ENCODE peak calls at places on chromosome 9, in eight cellular contexts. One of them, this sample, is unnamed.

GRCh38 chr9:136014147-136014927 is 53.2 kb upstream of the UBAC1 start:
- DNase-seq in stimulated activated CD4-positive, alpha-beta T cell treated with anti-CD3 and anti-CD28 coated beads, Interleukin-12 subunit alpha, Interleukin-12 subunit beta, amount 100 ng/mL, for 24 hours: no peak
- DNase-seq in hepatic stellate cell: no peak
- DNase-seq in stimulated activated CD8-positive, alpha-beta memory T cell treated with anti-CD3 and anti-CD28 coated beads, Interleukin-7, amount 100 ng/mL, for 24 hours: no peak
- DNase-seq in left ventricle myocardium inferior: no peak
- DNase-seq in amniotic stem cell: no peak
- DNase-seq in activated naive CD4-positive, alpha-beta T cell: no peak
- DNase-seq in NCI-H774: no peak
- DNase-seq in this sample: no peak

GRCh38 chr9:33718987-33719386 is 76.4 kb upstream of the PRSS3 start:
- DNase-seq in stimulated activated CD4-positive, alpha-beta T cell treated with anti-CD3 and anti-CD28 coated beads, Interleukin-12 subunit alpha, Interleukin-12 subunit beta, amount 100 ng/mL, for 24 hours: no peak
- DNase-seq in hepatic stellate cell: no peak
- DNase-seq in stimulated activated CD8-positive, alpha-beta memory T cell treated with anti-CD3 and anti-CD28 coated beads, Interleukin-7, amount 100 ng/mL, for 24 hours: no peak
- DNase-seq in left ventricle myocardium inferior: peak
- DNase-seq in amniotic stem cell: no peak
- DNase-seq in activated naive CD4-positive, alpha-beta T cell: no peak
- DNase-seq in NCI-H774: no peak
- DNase-seq in this sample: no peak

GRCh38 chr9:92763721-92764380 is 782 bp downstream of the BICD2 start:
- DNase-seq in stimulated activated CD4-positive, alpha-beta T cell treated with anti-CD3 and anti-CD28 coated beads, Interleukin-12 subunit alpha, Interleukin-12 subunit beta, amount 100 ng/mL, for 24 hours: peak
- DNase-seq in hepatic stellate cell: no peak
- DNase-seq in stimulated activated CD8-positive, alpha-beta memory T cell treated with anti-CD3 and anti-CD28 coated beads, Interleukin-7, amount 100 ng/mL, for 24 hours: no peak
- DNase-seq in left ventricle myocardium inferior: peak
- DNase-seq in amniotic stem cell: no peak
- DNase-seq in activated naive CD4-positive, alpha-beta T cell: no peak
- DNase-seq in NCI-H774: no peak
- DNase-seq in this sample: no peak

GRCh38 chr9:133148351-133149129 is 15.2 kb downstream of the GBGT1 start:
- DNase-seq in stimulated activated CD4-positive, alpha-beta T cell treated with anti-CD3 and anti-CD28 coated beads, Interleukin-12 subunit alpha, Interleukin-12 subunit beta, amount 100 ng/mL, for 24 hours: peak
- DNase-seq in hepatic stellate cell: peak
- DNase-seq in stimulated activated CD8-positive, alpha-beta memory T cell treated with anti-CD3 and anti-CD28 coated beads, Interleukin-7, amount 100 ng/mL, for 24 hours: no peak
- DNase-seq in left ventricle myocardium inferior: peak
- DNase-seq in amniotic stem cell: no peak
- DNase-seq in activated naive CD4-positive, alpha-beta T cell: peak
- DNase-seq in NCI-H774: no peak
- DNase-seq in this sample: no peak

GRCh38 chr9:111661802-111662491 is 542 bp downstream of the GNG10 start:
- DNase-seq in stimulated activated CD4-positive, alpha-beta T cell treated with anti-CD3 and anti-CD28 coated beads, Interleukin-12 subunit alpha, Interleukin-12 subunit beta, amount 100 ng/mL, for 24 hours: peak
- DNase-seq in hepatic stellate cell: peak
- DNase-seq in stimulated activated CD8-positive, alpha-beta memory T cell treated with anti-CD3 and anti-CD28 coated beads, Interleukin-7, amount 100 ng/mL, for 24 hours: no peak
- DNase-seq in left ventricle myocardium inferior: peak
- DNase-seq in amniotic stem cell: peak
- DNase-seq in activated naive CD4-positive, alpha-beta T cell: no peak
- DNase-seq in NCI-H774: no peak
- DNase-seq in this sample: peak

GRCh38 chr9:134681061-134681661 is 39.6 kb downstream of the COL5A1 start:
- DNase-seq in stimulated activated CD4-positive, alpha-beta T cell treated with anti-CD3 and anti-CD28 coated beads, Interleukin-12 subunit alpha, Interleukin-12 subunit beta, amount 100 ng/mL, for 24 hours: no peak
- DNase-seq in hepatic stellate cell: peak
- DNase-seq in stimulated activated CD8-positive, alpha-beta memory T cell treated with anti-CD3 and anti-CD28 coated beads, Interleukin-7, amount 100 ng/mL, for 24 hours: no peak
- DNase-seq in left ventricle myocardium inferior: no peak
- DNase-seq in amniotic stem cell: no peak
- DNase-seq in activated naive CD4-positive, alpha-beta T cell: no peak
- DNase-seq in NCI-H774: no peak
- DNase-seq in this sample: no peak

GRCh38 chr9:137320555-137321384 is 18.7 kb upstream of the NRARP start:
- DNase-seq in stimulated activated CD4-positive, alpha-beta T cell treated with anti-CD3 and anti-CD28 coated beads, Interleukin-12 subunit alpha, Interleukin-12 subunit beta, amount 100 ng/mL, for 24 hours: no peak
- DNase-seq in hepatic stellate cell: no peak
- DNase-seq in stimulated activated CD8-positive, alpha-beta memory T cell treated with anti-CD3 and anti-CD28 coated beads, Interleukin-7, amount 100 ng/mL, for 24 hours: no peak
- DNase-seq in left ventricle myocardium inferior: peak
- DNase-seq in amniotic stem cell: no peak
- DNase-seq in activated naive CD4-positive, alpha-beta T cell: no peak
- DNase-seq in NCI-H774: no peak
- DNase-seq in this sample: no peak

GRCh38 chr9:127943746-127944145 is 6.1 kb upstream of the DPM2 start:
- DNase-seq in stimulated activated CD4-positive, alpha-beta T cell treated with anti-CD3 and anti-CD28 coated beads, Interleukin-12 subunit alpha, Interleukin-12 subunit beta, amount 100 ng/mL, for 24 hours: peak
- DNase-seq in hepatic stellate cell: peak
- DNase-seq in stimulated activated CD8-positive, alpha-beta memory T cell treated with anti-CD3 and anti-CD28 coated beads, Interleukin-7, amount 100 ng/mL, for 24 hours: peak
- DNase-seq in left ventricle myocardium inferior: peak
- DNase-seq in amniotic stem cell: no peak
- DNase-seq in activated naive CD4-positive, alpha-beta T cell: peak
- DNase-seq in NCI-H774: peak
- DNase-seq in this sample: peak

GRCh38 chr9:38041564-38042267 is 27.3 kb downstream of the SHB start:
- DNase-seq in stimulated activated CD4-positive, alpha-beta T cell treated with anti-CD3 and anti-CD28 coated beads, Interleukin-12 subunit alpha, Interleukin-12 subunit beta, amount 100 ng/mL, for 24 hours: no peak
- DNase-seq in hepatic stellate cell: no peak
- DNase-seq in stimulated activated CD8-positive, alpha-beta memory T cell treated with anti-CD3 and anti-CD28 coated beads, Interleukin-7, amount 100 ng/mL, for 24 hours: no peak
- DNase-seq in left ventricle myocardium inferior: no peak
- DNase-seq in amniotic stem cell: no peak
- DNase-seq in activated naive CD4-positive, alpha-beta T cell: no peak
- DNase-seq in NCI-H774: no peak
- DNase-seq in this sample: no peak

GRCh38 chr9:10252174-10252573 is 360.6 kb downstream of the PTPRD start:
- DNase-seq in stimulated activated CD4-positive, alpha-beta T cell treated with anti-CD3 and anti-CD28 coated beads, Interleukin-12 subunit alpha, Interleukin-12 subunit beta, amount 100 ng/mL, for 24 hours: no peak
- DNase-seq in hepatic stellate cell: no peak
- DNase-seq in stimulated activated CD8-positive, alpha-beta memory T cell treated with anti-CD3 and anti-CD28 coated beads, Interleukin-7, amount 100 ng/mL, for 24 hours: no peak
- DNase-seq in left ventricle myocardium inferior: peak
- DNase-seq in amniotic stem cell: no peak
- DNase-seq in activated naive CD4-positive, alpha-beta T cell: no peak
- DNase-seq in NCI-H774: no peak
- DNase-seq in this sample: no peak

GRCh38 chr9:137189297-137190295 is 1.1 kb downstream of the SSNA1 start:
- DNase-seq in stimulated activated CD4-positive, alpha-beta T cell treated with anti-CD3 and anti-CD28 coated beads, Interleukin-12 subunit alpha, Interleukin-12 subunit beta, amount 100 ng/mL, for 24 hours: no peak
- DNase-seq in hepatic stellate cell: no peak
- DNase-seq in stimulated activated CD8-positive, alpha-beta memory T cell treated with anti-CD3 and anti-CD28 coated beads, Interleukin-7, amount 100 ng/mL, for 24 hours: no peak
- DNase-seq in left ventricle myocardium inferior: no peak
- DNase-seq in amniotic stem cell: no peak
- DNase-seq in activated naive CD4-positive, alpha-beta T cell: no peak
- DNase-seq in NCI-H774: no peak
- DNase-seq in this sample: no peak

GRCh38 chr9:82161876-82162275 is 173.3 kb downstream of the SPATA31D1 start:
- DNase-seq in stimulated activated CD4-positive, alpha-beta T cell treated with anti-CD3 and anti-CD28 coated beads, Interleukin-12 subunit alpha, Interleukin-12 subunit beta, amount 100 ng/mL, for 24 hours: no peak
- DNase-seq in hepatic stellate cell: no peak
- DNase-seq in stimulated activated CD8-positive, alpha-beta memory T cell treated with anti-CD3 and anti-CD28 coated beads, Interleukin-7, amount 100 ng/mL, for 24 hours: no peak
- DNase-seq in left ventricle myocardium inferior: no peak
- DNase-seq in amniotic stem cell: no peak
- DNase-seq in activated naive CD4-positive, alpha-beta T cell: no peak
- DNase-seq in NCI-H774: no peak
- DNase-seq in this sample: no peak

GRCh38 chr9:8693147-8693921 is 893.8 kb upstream of the DMAC1 start:
- DNase-seq in stimulated activated CD4-positive, alpha-beta T cell treated with anti-CD3 and anti-CD28 coated beads, Interleukin-12 subunit alpha, Interleukin-12 subunit beta, amount 100 ng/mL, for 24 hours: no peak
- DNase-seq in hepatic stellate cell: no peak
- DNase-seq in stimulated activated CD8-positive, alpha-beta memory T cell treated with anti-CD3 and anti-CD28 coated beads, Interleukin-7, amount 100 ng/mL, for 24 hours: no peak
- DNase-seq in left ventricle myocardium inferior: no peak
- DNase-seq in amniotic stem cell: no peak
- DNase-seq in activated naive CD4-positive, alpha-beta T cell: no peak
- DNase-seq in NCI-H774: no peak
- DNase-seq in this sample: no peak

GRCh38 chr9:117679425-117679824 is 24.8 kb upstream of the TLR4 start:
- DNase-seq in stimulated activated CD4-positive, alpha-beta T cell treated with anti-CD3 and anti-CD28 coated beads, Interleukin-12 subunit alpha, Interleukin-12 subunit beta, amount 100 ng/mL, for 24 hours: no peak
- DNase-seq in hepatic stellate cell: no peak
- DNase-seq in stimulated activated CD8-positive, alpha-beta memory T cell treated with anti-CD3 and anti-CD28 coated beads, Interleukin-7, amount 100 ng/mL, for 24 hours: no peak
- DNase-seq in left ventricle myocardium inferior: no peak
- DNase-seq in amniotic stem cell: no peak
- DNase-seq in activated naive CD4-positive, alpha-beta T cell: no peak
- DNase-seq in NCI-H774: no peak
- DNase-seq in this sample: no peak

GRCh38 chr9:136527721-136528710 is 17.8 kb downstream of the NOTCH1 start:
- DNase-seq in stimulated activated CD4-positive, alpha-beta T cell treated with anti-CD3 and anti-CD28 coated beads, Interleukin-12 subunit alpha, Interleukin-12 subunit beta, amount 100 ng/mL, for 24 hours: no peak
- DNase-seq in hepatic stellate cell: peak
- DNase-seq in stimulated activated CD8-positive, alpha-beta memory T cell treated with anti-CD3 and anti-CD28 coated beads, Interleukin-7, amount 100 ng/mL, for 24 hours: no peak
- DNase-seq in left ventricle myocardium inferior: no peak
- DNase-seq in amniotic stem cell: no peak
- DNase-seq in activated naive CD4-positive, alpha-beta T cell: no peak
- DNase-seq in NCI-H774: peak
- DNase-seq in this sample: no peak

GRCh38 chr9:134669556-134669955 is 28.0 kb downstream of the COL5A1 start:
- DNase-seq in stimulated activated CD4-positive, alpha-beta T cell treated with anti-CD3 and anti-CD28 coated beads, Interleukin-12 subunit alpha, Interleukin-12 subunit beta, amount 100 ng/mL, for 24 hours: no peak
- DNase-seq in hepatic stellate cell: no peak
- DNase-seq in stimulated activated CD8-positive, alpha-beta memory T cell treated with anti-CD3 and anti-CD28 coated beads, Interleukin-7, amount 100 ng/mL, for 24 hours: no peak
- DNase-seq in left ventricle myocardium inferior: peak
- DNase-seq in amniotic stem cell: no peak
- DNase-seq in activated naive CD4-positive, alpha-beta T cell: no peak
- DNase-seq in NCI-H774: no peak
- DNase-seq in this sample: no peak

GRCh38 chr9:134488901-134489280 is 152.7 kb upstream of the COL5A1 start:
- DNase-seq in stimulated activated CD4-positive, alpha-beta T cell treated with anti-CD3 and anti-CD28 coated beads, Interleukin-12 subunit alpha, Interleukin-12 subunit beta, amount 100 ng/mL, for 24 hours: no peak
- DNase-seq in hepatic stellate cell: no peak
- DNase-seq in stimulated activated CD8-positive, alpha-beta memory T cell treated with anti-CD3 and anti-CD28 coated beads, Interleukin-7, amount 100 ng/mL, for 24 hours: no peak
- DNase-seq in left ventricle myocardium inferior: no peak
- DNase-seq in amniotic stem cell: no peak
- DNase-seq in activated naive CD4-positive, alpha-beta T cell: no peak
- DNase-seq in NCI-H774: no peak
- DNase-seq in this sample: peak

GRCh38 chr9:134326754-134327526 is 685 bp downstream of the RXRA start:
- DNase-seq in stimulated activated CD4-positive, alpha-beta T cell treated with anti-CD3 and anti-CD28 coated beads, Interleukin-12 subunit alpha, Interleukin-12 subunit beta, amount 100 ng/mL, for 24 hours: no peak
- DNase-seq in hepatic stellate cell: peak
- DNase-seq in stimulated activated CD8-positive, alpha-beta memory T cell treated with anti-CD3 and anti-CD28 coated beads, Interleukin-7, amount 100 ng/mL, for 24 hours: no peak
- DNase-seq in left ventricle myocardium inferior: peak
- DNase-seq in amniotic stem cell: no peak
- DNase-seq in activated naive CD4-positive, alpha-beta T cell: no peak
- DNase-seq in NCI-H774: no peak
- DNase-seq in this sample: peak

GRCh38 chr9:77014597-77015263 is 4.7 kb upstream of the FOXB2 start:
- DNase-seq in stimulated activated CD4-positive, alpha-beta T cell treated with anti-CD3 and anti-CD28 coated beads, Interleukin-12 subunit alpha, Interleukin-12 subunit beta, amount 100 ng/mL, for 24 hours: no peak
- DNase-seq in hepatic stellate cell: no peak
- DNase-seq in stimulated activated CD8-positive, alpha-beta memory T cell treated with anti-CD3 and anti-CD28 coated beads, Interleukin-7, amount 100 ng/mL, for 24 hours: no peak
- DNase-seq in left ventricle myocardium inferior: no peak
- DNase-seq in amniotic stem cell: no peak
- DNase-seq in activated naive CD4-positive, alpha-beta T cell: no peak
- DNase-seq in NCI-H774: no peak
- DNase-seq in this sample: no peak

GRCh38 chr9:35448511-35448910 is 41.4 kb upstream of the RUSC2 start:
- DNase-seq in stimulated activated CD4-positive, alpha-beta T cell treated with anti-CD3 and anti-CD28 coated beads, Interleukin-12 subunit alpha, Interleukin-12 subunit beta, amount 100 ng/mL, for 24 hours: no peak
- DNase-seq in hepatic stellate cell: no peak
- DNase-seq in stimulated activated CD8-positive, alpha-beta memory T cell treated with anti-CD3 and anti-CD28 coated beads, Interleukin-7, amount 100 ng/mL, for 24 hours: no peak
- DNase-seq in left ventricle myocardium inferior: no peak
- DNase-seq in amniotic stem cell: no peak
- DNase-seq in activated naive CD4-positive, alpha-beta T cell: no peak
- DNase-seq in NCI-H774: no peak
- DNase-seq in this sample: no peak

GRCh38 chr9:109500421-109500974 is 2.4 kb upstream of the PTPN3 start:
- DNase-seq in stimulated activated CD4-positive, alpha-beta T cell treated with anti-CD3 and anti-CD28 coated beads, Interleukin-12 subunit alpha, Interleukin-12 subunit beta, amount 100 ng/mL, for 24 hours: no peak
- DNase-seq in hepatic stellate cell: no peak
- DNase-seq in stimulated activated CD8-positive, alpha-beta memory T cell treated with anti-CD3 and anti-CD28 coated beads, Interleukin-7, amount 100 ng/mL, for 24 hours: no peak
- DNase-seq in left ventricle myocardium inferior: no peak
- DNase-seq in amniotic stem cell: no peak
- DNase-seq in activated naive CD4-positive, alpha-beta T cell: no peak
- DNase-seq in NCI-H774: no peak
- DNase-seq in this sample: no peak

GRCh38 chr9:132609829-132610228 is 27.4 kb downstream of the BARHL1 start:
- DNase-seq in stimulated activated CD4-positive, alpha-beta T cell treated with anti-CD3 and anti-CD28 coated beads, Interleukin-12 subunit alpha, Interleukin-12 subunit beta, amount 100 ng/mL, for 24 hours: no peak
- DNase-seq in hepatic stellate cell: peak
- DNase-seq in stimulated activated CD8-positive, alpha-beta memory T cell treated with anti-CD3 and anti-CD28 coated beads, Interleukin-7, amount 100 ng/mL, for 24 hours: no peak
- DNase-seq in left ventricle myocardium inferior: no peak
- DNase-seq in amniotic stem cell: no peak
- DNase-seq in activated naive CD4-positive, alpha-beta T cell: no peak
- DNase-seq in NCI-H774: no peak
- DNase-seq in this sample: peak

GRCh38 chr9:119758241-119758640 is 389.0 kb upstream of the BRINP1 start:
- DNase-seq in stimulated activated CD4-positive, alpha-beta T cell treated with anti-CD3 and anti-CD28 coated beads, Interleukin-12 subunit alpha, Interleukin-12 subunit beta, amount 100 ng/mL, for 24 hours: no peak
- DNase-seq in hepatic stellate cell: no peak
- DNase-seq in stimulated activated CD8-positive, alpha-beta memory T cell treated with anti-CD3 and anti-CD28 coated beads, Interleukin-7, amount 100 ng/mL, for 24 hours: no peak
- DNase-seq in left ventricle myocardium inferior: no peak
- DNase-seq in amniotic stem cell: no peak
- DNase-seq in activated naive CD4-positive, alpha-beta T cell: no peak
- DNase-seq in NCI-H774: peak
- DNase-seq in this sample: no peak

GRCh38 chr9:34224349-34224748 is 45.5 kb downstream of the UBAP1 start:
- DNase-seq in stimulated activated CD4-positive, alpha-beta T cell treated with anti-CD3 and anti-CD28 coated beads, Interleukin-12 subunit alpha, Interleukin-12 subunit beta, amount 100 ng/mL, for 24 hours: no peak
- DNase-seq in hepatic stellate cell: no peak
- DNase-seq in stimulated activated CD8-positive, alpha-beta memory T cell treated with anti-CD3 and anti-CD28 coated beads, Interleukin-7, amount 100 ng/mL, for 24 hours: no peak
- DNase-seq in left ventricle myocardium inferior: no peak
- DNase-seq in amniotic stem cell: no peak
- DNase-seq in activated naive CD4-positive, alpha-beta T cell: no peak
- DNase-seq in NCI-H774: no peak
- DNase-seq in this sample: no peak

GRCh38 chr9:120985759-120986353 is 59.3 kb upstream of the TRAF1 start:
- DNase-seq in stimulated activated CD4-positive, alpha-beta T cell treated with anti-CD3 and anti-CD28 coated beads, Interleukin-12 subunit alpha, Interleukin-12 subunit beta, amount 100 ng/mL, for 24 hours: no peak
- DNase-seq in hepatic stellate cell: peak
- DNase-seq in stimulated activated CD8-positive, alpha-beta memory T cell treated with anti-CD3 and anti-CD28 coated beads, Interleukin-7, amount 100 ng/mL, for 24 hours: no peak
- DNase-seq in left ventricle myocardium inferior: no peak
- DNase-seq in amniotic stem cell: peak
- DNase-seq in activated naive CD4-positive, alpha-beta T cell: no peak
- DNase-seq in NCI-H774: peak
- DNase-seq in this sample: no peak

GRCh38 chr9:124698265-124698664 is 72.8 kb downstream of the NR6A1 start:
- DNase-seq in stimulated activated CD4-positive, alpha-beta T cell treated with anti-CD3 and anti-CD28 coated beads, Interleukin-12 subunit alpha, Interleukin-12 subunit beta, amount 100 ng/mL, for 24 hours: no peak
- DNase-seq in hepatic stellate cell: peak
- DNase-seq in stimulated activated CD8-positive, alpha-beta memory T cell treated with anti-CD3 and anti-CD28 coated beads, Interleukin-7, amount 100 ng/mL, for 24 hours: no peak
- DNase-seq in left ventricle myocardium inferior: no peak
- DNase-seq in amniotic stem cell: no peak
- DNase-seq in activated naive CD4-positive, alpha-beta T cell: no peak
- DNase-seq in NCI-H774: no peak
- DNase-seq in this sample: peak

GRCh38 chr9:125747053-125747764 is at the start of gene PBX3:
- DNase-seq in stimulated activated CD4-positive, alpha-beta T cell treated with anti-CD3 and anti-CD28 coated beads, Interleukin-12 subunit alpha, Interleukin-12 subunit beta, amount 100 ng/mL, for 24 hours: peak
- DNase-seq in hepatic stellate cell: peak
- DNase-seq in stimulated activated CD8-positive, alpha-beta memory T cell treated with anti-CD3 and anti-CD28 coated beads, Interleukin-7, amount 100 ng/mL, for 24 hours: no peak
- DNase-seq in left ventricle myocardium inferior: peak
- DNase-seq in amniotic stem cell: no peak
- DNase-seq in activated naive CD4-positive, alpha-beta T cell: no peak
- DNase-seq in NCI-H774: peak
- DNase-seq in this sample: peak

GRCh38 chr9:134836406-134836970 is 44.1 kb upstream of the FCN2 start:
- DNase-seq in stimulated activated CD4-positive, alpha-beta T cell treated with anti-CD3 and anti-CD28 coated beads, Interleukin-12 subunit alpha, Interleukin-12 subunit beta, amount 100 ng/mL, for 24 hours: no peak
- DNase-seq in hepatic stellate cell: no peak
- DNase-seq in stimulated activated CD8-positive, alpha-beta memory T cell treated with anti-CD3 and anti-CD28 coated beads, Interleukin-7, amount 100 ng/mL, for 24 hours: no peak
- DNase-seq in left ventricle myocardium inferior: no peak
- DNase-seq in amniotic stem cell: no peak
- DNase-seq in activated naive CD4-positive, alpha-beta T cell: no peak
- DNase-seq in NCI-H774: no peak
- DNase-seq in this sample: no peak

GRCh38 chr9:76913467-76913866 is 7.6 kb upstream of the PRUNE2 start:
- DNase-seq in stimulated activated CD4-positive, alpha-beta T cell treated with anti-CD3 and anti-CD28 coated beads, Interleukin-12 subunit alpha, Interleukin-12 subunit beta, amount 100 ng/mL, for 24 hours: no peak
- DNase-seq in hepatic stellate cell: no peak
- DNase-seq in stimulated activated CD8-positive, alpha-beta memory T cell treated with anti-CD3 and anti-CD28 coated beads, Interleukin-7, amount 100 ng/mL, for 24 hours: no peak
- DNase-seq in left ventricle myocardium inferior: no peak
- DNase-seq in amniotic stem cell: no peak
- DNase-seq in activated naive CD4-positive, alpha-beta T cell: no peak
- DNase-seq in NCI-H774: no peak
- DNase-seq in this sample: no peak

GRCh38 chr9:137918331-137919094 is 40.9 kb downstream of the CACNA1B start:
- DNase-seq in stimulated activated CD4-positive, alpha-beta T cell treated with anti-CD3 and anti-CD28 coated beads, Interleukin-12 subunit alpha, Interleukin-12 subunit beta, amount 100 ng/mL, for 24 hours: no peak
- DNase-seq in hepatic stellate cell: no peak
- DNase-seq in stimulated activated CD8-positive, alpha-beta memory T cell treated with anti-CD3 and anti-CD28 coated beads, Interleukin-7, amount 100 ng/mL, for 24 hours: no peak
- DNase-seq in left ventricle myocardium inferior: peak
- DNase-seq in amniotic stem cell: no peak
- DNase-seq in activated naive CD4-positive, alpha-beta T cell: no peak
- DNase-seq in NCI-H774: no peak
- DNase-seq in this sample: no peak

GRCh38 chr9:20409321-20410092 is 212.8 kb downstream of the MLLT3 start:
- DNase-seq in stimulated activated CD4-positive, alpha-beta T cell treated with anti-CD3 and anti-CD28 coated beads, Interleukin-12 subunit alpha, Interleukin-12 subunit beta, amount 100 ng/mL, for 24 hours: no peak
- DNase-seq in hepatic stellate cell: no peak
- DNase-seq in stimulated activated CD8-positive, alpha-beta memory T cell treated with anti-CD3 and anti-CD28 coated beads, Interleukin-7, amount 100 ng/mL, for 24 hours: no peak
- DNase-seq in left ventricle myocardium inferior: no peak
- DNase-seq in amniotic stem cell: no peak
- DNase-seq in activated naive CD4-positive, alpha-beta T cell: no peak
- DNase-seq in NCI-H774: no peak
- DNase-seq in this sample: no peak

GRCh38 chr9:87494970-87495471 is 2.6 kb upstream of the DAPK1 start:
- DNase-seq in stimulated activated CD4-positive, alpha-beta T cell treated with anti-CD3 and anti-CD28 coated beads, Interleukin-12 subunit alpha, Interleukin-12 subunit beta, amount 100 ng/mL, for 24 hours: no peak
- DNase-seq in hepatic stellate cell: no peak
- DNase-seq in stimulated activated CD8-positive, alpha-beta memory T cell treated with anti-CD3 and anti-CD28 coated beads, Interleukin-7, amount 100 ng/mL, for 24 hours: no peak
- DNase-seq in left ventricle myocardium inferior: no peak
- DNase-seq in amniotic stem cell: no peak
- DNase-seq in activated naive CD4-positive, alpha-beta T cell: no peak
- DNase-seq in NCI-H774: no peak
- DNase-seq in this sample: peak

GRCh38 chr9:69236188-69236587 is 62.1 kb downstream of the TJP2 start:
- DNase-seq in stimulated activated CD4-positive, alpha-beta T cell treated with anti-CD3 and anti-CD28 coated beads, Interleukin-12 subunit alpha, Interleukin-12 subunit beta, amount 100 ng/mL, for 24 hours: no peak
- DNase-seq in hepatic stellate cell: no peak
- DNase-seq in stimulated activated CD8-positive, alpha-beta memory T cell treated with anti-CD3 and anti-CD28 coated beads, Interleukin-7, amount 100 ng/mL, for 24 hours: no peak
- DNase-seq in left ventricle myocardium inferior: no peak
- DNase-seq in amniotic stem cell: no peak
- DNase-seq in activated naive CD4-positive, alpha-beta T cell: no peak
- DNase-seq in NCI-H774: no peak
- DNase-seq in this sample: no peak